ENCODE peak calls at places on chromosomes 3 and 15, in nine cellular contexts. E is OCI-LY7; D is ovary; G is CD8-positive, alpha-beta T cell; B is adrenal gland; A is neural progenitor cell; P is gastrocnemius medialis; Q is Panc1; J is SK-N-SH. C is an unnamed sample.

GRCh38 chr15:80732818-80733217 is 37.7 kb downstream of the ABHD17C start:
- DNase-seq in P (no peak), G (no peak), D (no peak), B (no peak), Q (no peak), J (no peak), E (no peak), A (no peak), C (no peak)

GRCh38 chr3:125057186-125057850 is 1.5 kb upstream of the HEG1 start:
- DNase-seq in J (no peak), P (peak; percentile 49), A (no peak), Q (no peak), D (no peak), E (no peak), G (no peak), B (peak; percentile 52), C (no peak)

GRCh38 chr15:67826717-67827560 is 1.6 kb downstream of the SKOR1 start:
- DNase-seq in G (no peak), P (no peak), J (peak; percentile 31), B (no peak), A (peak; percentile 44), E (no peak), Q (no peak), D (no peak), C (no peak)

GRCh38 chr15:58066042-58066867 is 744 bp upstream of the ALDH1A2 start:
- DNase-seq in D (peak; percentile 81), J (peak; percentile 89), A (peak; percentile 86), B (peak; percentile 60), P (peak; percentile 19), E (peak; percentile 9), G (peak; percentile 30), Q (no peak), C (peak; percentile 82)

GRCh38 chr3:129715854-129716253 is 109.4 kb upstream of the PLXND1 start:
- DNase-seq in B (no peak), J (no peak), G (no peak), P (no peak), D (no peak), Q (no peak), A (no peak), E (no peak), C (no peak)

GRCh38 chr3:135271562-135272290 is 476.7 kb downstream of the EPHB1 start:
- DNase-seq in B (no peak), A (no peak), P (no peak), G (no peak), D (no peak), J (no peak), E (no peak), Q (no peak), C (peak; percentile 74)

GRCh38 chr3:112649478-112649735 is 8.5 kb upstream of the CCDC80 start:
- DNase-seq in B (no peak), E (no peak), P (no peak), A (no peak), G (no peak), J (no peak), D (no peak), Q (no peak), C (no peak)

GRCh38 chr3:46925585-46925934 is 48.0 kb downstream of the PTH1R start:
- DNase-seq in D (no peak), A (no peak), E (no peak), B (peak; percentile 96), P (peak; percentile 52), Q (no peak), G (no peak), J (no peak), C (peak; percentile 63)

GRCh38 chr15:90205886-90206285 is 4.8 kb downstream of the SEMA4B start:
- DNase-seq in P (no peak), D (no peak), E (no peak), J (no peak), Q (no peak), B (peak; percentile 74), A (no peak), G (no peak), C (no peak)

GRCh38 chr15:96687388-96688107 is 357.0 kb downstream of the NR2F2 start:
- DNase-seq in A (no peak), E (no peak), Q (no peak), D (no peak), B (no peak), G (no peak), J (no peak), P (no peak), C (no peak)

GRCh38 chr3:40452562-40452875 is 4.6 kb upstream of the RPL14 start:
- DNase-seq in A (no peak), Q (no peak), E (no peak), G (no peak), D (no peak), J (no peak), P (peak; percentile 38), B (no peak), C (no peak)

GRCh38 chr3:40452876-40453730 is 4.0 kb upstream of the RPL14 start:
- DNase-seq in Q (peak; percentile 87), D (peak; percentile 95), G (peak; percentile 91), J (peak; percentile 94), B (peak; percentile 99), P (peak; percentile 99), E (peak; percentile 98), A (peak; percentile 99), C (peak; percentile 99)

GRCh38 chr3:40450438-40450837 is 6.7 kb upstream of the RPL14 start:
- DNase-seq in G (no peak), J (no peak), Q (no peak), B (no peak), D (no peak), A (no peak), E (no peak), P (no peak), C (no peak)

GRCh38 chr3:40451551-40451950 is 5.6 kb upstream of the RPL14 start:
- DNase-seq in A (no peak), B (no peak), J (no peak), Q (no peak), D (no peak), G (no peak), P (no peak), E (no peak), C (no peak)

GRCh38 chr3:40452057-40452456 is 5.1 kb upstream of the RPL14 start:
- DNase-seq in D (no peak), E (no peak), J (no peak), G (no peak), A (no peak), Q (no peak), P (no peak), B (no peak), C (no peak)
- H3K4me3 ChIP-seq in D (no peak overlapping the region), E (peak overlapping the region; percentile 72), J (peak overlapping the region; percentile 83), G (peak overlapping the region; percentile 57), A (peak overlapping the region; percentile 59), Q (peak overlapping the region; percentile 81), P (no peak overlapping the region), B (no peak overlapping the region), C (peak overlapping the region; percentile 77)

GRCh38 chr3:69386535-69387385 is 872 bp upstream of the FRMD4B start:
- DNase-seq in Q (no peak), J (no peak), A (peak; percentile 20), E (no peak), B (no peak), G (no peak), D (no peak), P (no peak), C (no peak)

GRCh38 chr3:69388241-69388640 is 2.4 kb upstream of the FRMD4B start:
- DNase-seq in Q (no peak), B (no peak), A (no peak), D (no peak), G (no peak), P (no peak), J (no peak), E (no peak), C (no peak)

GRCh38 chr3:69384379-69384778 is 1.5 kb downstream of the FRMD4B start:
- DNase-seq in J (no peak), P (no peak), D (no peak), A (no peak), B (no peak), Q (no peak), G (no peak), E (no peak), C (no peak)

GRCh38 chr3:69385033-69385722 is 710 bp downstream of the FRMD4B start:
- DNase-seq in P (no peak), J (no peak), B (no peak), G (no peak), Q (no peak), A (peak; percentile 41), E (no peak), D (no peak), C (no peak)

GRCh38 chr3:69385723-69386483 is at the start of gene FRMD4B:
- DNase-seq in G (no peak), B (peak; percentile 62), D (peak; percentile 60), J (peak; percentile 87), P (peak; percentile 23), Q (no peak), E (no peak), A (peak; percentile 67), C (peak; percentile 73)
- TF ChIP-seq CTCF in G (no peak), B (no peak), D (no peak), J (peak; percentile 45), P (no peak), Q (peak; percentile 23), E (no peak), A (peak; percentile 21), C (no peak)

GRCh38 chr3:4303187-4304123 is at the start of gene SETMAR:
- DNase-seq in J (peak; percentile 92), G (peak; percentile 73), A (peak; percentile 93), P (peak; percentile 85), B (peak; percentile 94), E (peak; percentile 91), Q (peak; percentile 32), D (peak; percentile 92), C (peak; percentile 93)

GRCh38 chr3:4310971-4311370 is 7.8 kb downstream of the SETMAR start:
- DNase-seq in G (no peak), E (no peak), J (no peak), D (no peak), A (no peak), P (no peak), Q (no peak), B (no peak), C (no peak)

GRCh38 chr3:4309476-4310121 is 6.4 kb downstream of the SETMAR start:
- DNase-seq in B (no peak), P (no peak), A (no peak), J (no peak), E (no peak), D (no peak), G (no peak), Q (no peak), C (no peak)

GRCh38 chr3:4306091-4306490 is 2.9 kb downstream of the SETMAR start:
- DNase-seq in E (no peak), J (no peak), A (no peak), Q (no peak), B (no peak), P (no peak), G (no peak), D (no peak), C (no peak)

GRCh38 chr3:4306860-4307259 is 3.7 kb downstream of the SETMAR start:
- DNase-seq in D (no peak), B (no peak), P (no peak), Q (no peak), E (no peak), G (no peak), J (no peak), A (no peak), C (no peak)
- H3K4me1 ChIP-seq in D (peaks cover 20% of the 10 kb centered on the region), B (peaks cover 29% of the 10 kb centered on the region), P (peaks cover 41% of the 10 kb centered on the region), Q (peaks cover 8% of the 10 kb centered on the region), E (peaks cover 15% of the 10 kb centered on the region), G (peaks cover 5% of the 10 kb centered on the region), J (no peaks in the 10 kb centered on the region), A (peaks cover 19% of the 10 kb centered on the region), C (peaks cover 42% of the 10 kb centered on the region)

GRCh38 chr3:72872183-72872582 is 15.7 kb upstream of the GXYLT2 start:
- DNase-seq in B (no peak), E (no peak), P (no peak), J (no peak), Q (no peak), A (no peak), G (no peak), D (no peak), C (no peak)
- H3K4me3 ChIP-seq in B (no peak overlapping the region), E (no peak overlapping the region), P (no peak overlapping the region), J (no peak overlapping the region), Q (no peak overlapping the region), A (no peak overlapping the region), G (no peak overlapping the region), D (no peak overlapping the region), C (no peak overlapping the region)

C was measured in psoas muscle.